ENCODE peak calls at places on chromosomes 6 and 20, in six cellular contexts. N is SK-N-MC, C is astrocyte of the spinal cord, L is neural progenitor cell, W is upper lobe of right lung, S is choroid plexus epithelial cell. A is an unnamed sample.
A peak's percentile ranks its signal among the peaks of the same experiment; 100 is the strongest.

GRCh38 chr6:80531676-80532619 is 425.5 kb downstream of the BCKDHB start:
- DNase-seq in N (no peak), C (peak; percentile 31), L (no peak), W (no peak), S (peak; percentile 61), A (no peak)

GRCh38 chr6:3742426-3743344 is 8.8 kb downstream of the PXDC1 start:
- DNase-seq in N (no peak), C (peak; percentile 83), L (peak; percentile 83), W (peak; percentile 93), S (peak; percentile 85), A (peak; percentile 23)

GRCh38 chr6:133130863-133131262 is 110.3 kb upstream of the EYA4 start:
- DNase-seq in N (no peak), C (peak; percentile 72), L (no peak), W (peak; percentile 64), S (peak; percentile 51), A (no peak)

GRCh38 chr6:90080876-90081464 is 186.7 kb downstream of the GJA10 start:
- DNase-seq in N (no peak), C (no peak), L (no peak), W (no peak), S (no peak), A (no peak)

GRCh38 chr6:46772038-46772437 is 21.2 kb upstream of the MEP1A start:
- DNase-seq in N (no peak), C (no peak), L (no peak), W (no peak), S (no peak), A (no peak)

GRCh38 chr6:26536571-26537159 is 1.5 kb upstream of the HMGN4 start:
- DNase-seq in N (no peak), C (peak; percentile 85), L (peak; percentile 58), W (no peak), S (peak; percentile 84), A (no peak)

GRCh38 chr20:62887147-62887859 is 25.7 kb upstream of the TCFL5 start:
- DNase-seq in N (no peak), C (peak; percentile 96), L (no peak), W (no peak), S (peak; percentile 98), A (peak; percentile 84)

GRCh38 chr20:36181934-36182603 is 27.5 kb downstream of the EPB41L1 start:
- DNase-seq in N (no peak), C (peak; percentile 57), L (no peak), W (no peak), S (peak; percentile 77), A (peak; percentile 44)

GRCh38 chr6:90107721-90108364 is 188.8 kb downstream of the BACH2 start:
- DNase-seq in N (no peak), C (no peak), L (peak; percentile 25), W (no peak), S (no peak), A (no peak)

GRCh38 chr20:15278041-15278440 is 940.6 kb upstream of the FLRT3 start:
- DNase-seq in N (no peak), C (no peak), L (no peak), W (no peak), S (no peak), A (no peak)

GRCh38 chr6:62974452-62974851 is 236.8 kb upstream of the FKBP1C start:
- DNase-seq in N (no peak), C (no peak), L (no peak), W (no peak), S (no peak), A (no peak)

GRCh38 chr20:25035924-25036323 is 22.0 kb downstream of the ACSS1 start:
- DNase-seq in N (no peak), C (no peak), L (no peak), W (no peak), S (no peak), A (no peak)

GRCh38 chr20:36467076-36467999 is 74.0 kb upstream of the MYL9 start:
- DNase-seq in N (no peak), C (peak; percentile 43), L (no peak), W (no peak), S (peak; percentile 56), A (no peak)

GRCh38 chr20:36924167-36925045 is 27.1 kb downstream of the SAMHD1 start:
- DNase-seq in N (no peak), C (no peak), L (no peak), W (peak; percentile 9), S (no peak), A (no peak)

GRCh38 chr6:117555882-117556498 is 46.3 kb downstream of the GOPC start:
- DNase-seq in N (peak; percentile 20), C (peak; percentile 55), L (peak; percentile 30), W (no peak), S (peak; percentile 61), A (no peak)

GRCh38 chr6:48111143-48111506 is at the start of gene PTCHD4:
- DNase-seq in N (no peak), C (peak; percentile 77), L (peak; percentile 41), W (no peak), S (peak; percentile 65), A (peak; percentile 35)

GRCh38 chr20:50366270-50367103 is 143.7 kb upstream of the PTPN1 start:
- DNase-seq in N (peak; percentile 96), C (peak; percentile 56), L (no peak), W (no peak), S (peak; percentile 84), A (peak; percentile 40)

GRCh38 chr6:153511896-153512496 is 380.9 kb upstream of the RGS17 start:
- DNase-seq in N (peak; percentile 18), C (peak; percentile 51), L (peak; percentile 41), W (no peak), S (peak; percentile 59), A (no peak)

GRCh38 chr6:25787469-25787868 is 32.9 kb downstream of the SLC17A4 start:
- DNase-seq in N (no peak), C (no peak), L (no peak), W (no peak), S (no peak), A (no peak)

GRCh38 chr6:23277521-23278227 is 708.3 kb downstream of the HDGFL1 start:
- DNase-seq in N (no peak), C (no peak), L (no peak), W (no peak), S (no peak), A (no peak)

GRCh38 chr6:2120912-2121311 is 124.5 kb downstream of the GMDS start:
- DNase-seq in N (no peak), C (no peak), L (no peak), W (no peak), S (no peak), A (no peak)

GRCh38 chr20:34998331-34998950 is 42.8 kb downstream of the MYH7B start:
- DNase-seq in N (no peak), C (no peak), L (no peak), W (no peak), S (no peak), A (no peak)

GRCh38 chr6:125798734-125799510 is 8.2 kb downstream of the NCOA7 start:
- DNase-seq in N (no peak), C (no peak), L (no peak), W (no peak), S (no peak), A (no peak)
- H3K4me3 ChIP-seq in N (no peak overlapping the region), C (no peak overlapping the region), L (no peak overlapping the region), W (no peak overlapping the region), S (no peak overlapping the region), A (no peak overlapping the region)

DNA sequence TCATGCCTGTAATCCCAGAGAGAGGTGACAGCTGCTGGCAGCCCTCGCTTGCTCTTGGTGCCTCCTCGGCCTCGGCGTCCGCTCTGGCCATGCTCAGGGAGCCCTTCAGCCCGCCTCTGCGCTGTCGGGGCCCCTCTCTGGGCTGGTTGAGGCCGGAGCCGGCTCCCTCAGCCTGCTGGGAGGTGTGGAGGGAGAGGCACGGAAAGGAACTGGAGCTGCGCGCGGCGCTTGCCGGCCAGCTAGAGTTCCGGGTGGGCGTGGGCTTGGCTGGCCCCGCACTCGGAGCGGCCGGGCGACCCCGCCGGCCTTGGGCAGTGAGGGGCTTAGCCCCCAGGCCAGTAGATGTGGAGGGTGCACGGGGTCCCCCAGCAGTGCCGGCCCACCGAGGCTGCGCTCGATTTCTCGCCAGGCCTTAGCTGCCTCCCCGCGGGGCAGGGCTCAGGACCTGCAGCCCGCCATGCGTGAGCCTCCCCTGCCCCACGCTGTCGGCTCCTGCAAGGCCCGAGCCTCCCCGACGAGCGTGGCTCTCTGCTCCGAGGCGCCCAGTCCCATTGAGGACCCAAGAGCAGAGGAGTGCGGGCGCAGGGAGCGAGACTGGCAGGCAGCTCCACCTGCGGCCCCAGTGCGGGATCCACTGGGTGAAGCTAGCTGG is 34.6 kb downstream of the C6orf52 start:
- DNase-seq in N (no peak), C (no peak), L (peak; percentile 39), W (peak; percentile 65), S (peak; percentile 14), A (no peak)
- H3K4me3 ChIP-seq in N (peak overlapping the region; percentile 55), C (peak overlapping the region; percentile 18), L (peak overlapping the region; percentile 28), W (peak overlapping the region; percentile 31), S (peak overlapping the region; percentile 50), A (peak overlapping the region; percentile 24)

GRCh38 chr20:49282584-49283171 is 4.8 kb upstream of the ZNFX1 start:
- DNase-seq in N (no peak), C (no peak), L (peak; percentile 70), W (no peak), S (no peak), A (no peak)

GRCh38 chr20:49283176-49283702 is 5.4 kb upstream of the ZNFX1 start:
- DNase-seq in N (no peak), C (no peak), L (no peak), W (no peak), S (no peak), A (no peak)

GRCh38 chr20:49285233-49285668 is 7.4 kb upstream of the ZNFX1 start:
- DNase-seq in N (no peak), C (no peak), L (no peak), W (no peak), S (no peak), A (no peak)

GRCh38 chr20:49284818-49285217 is 7.0 kb upstream of the ZNFX1 start:
- DNase-seq in N (no peak), C (no peak), L (no peak), W (no peak), S (no peak), A (no peak)

GRCh38 chr20:49283703-49284625 is 6.1 kb upstream of the ZNFX1 start:
- DNase-seq in N (no peak), C (no peak), L (no peak), W (no peak), S (no peak), A (no peak)
- H3K4me3 ChIP-seq in N (peak overlapping the region; percentile 100), C (peak overlapping the region; percentile 97), L (peak overlapping the region; percentile 84), W (no peak overlapping the region), S (peak overlapping the region; percentile 22), A (no peak overlapping the region)

GRCh38 chr6:34658605-34659218 is 37.9 kb downstream of the ILRUN start:
- DNase-seq in N (no peak), C (no peak), L (no peak), W (no peak), S (no peak), A (no peak)
- H3K4me3 ChIP-seq in N (no peak overlapping the region), C (no peak overlapping the region), L (no peak overlapping the region), W (no peak overlapping the region), S (no peak overlapping the region), A (no peak overlapping the region)

GRCh38 chr6:108702106-108702851 is 141.6 kb downstream of the FOXO3 start:
- DNase-seq in N (no peak), C (no peak), L (no peak), W (no peak), S (no peak), A (no peak)
- H3K4me3 ChIP-seq in N (no peak overlapping the region), C (no peak overlapping the region), L (no peak overlapping the region), W (no peak overlapping the region), S (no peak overlapping the region), A (no peak overlapping the region)